ENCODE peak calls at places on chromosomes 6 and 20, in eight cellular contexts. U is neuronal stem cell, R is PC-9, D is mammary epithelial cell, E is right cardiac atrium, J is endodermal cell, S is hepatocyte, K is ascending aorta. Y is an unnamed sample. For H3K27me3 and H3K4me1, the result is how much of the 10 kb centered on the place peaks cover.

GRCh38 chr20:57426156-57426769 is 35.1 kb downstream of the RBM38 start:
- DNase-seq in E (peak), K (no peak), S (no peak), R (no peak), U (no peak), D (no peak), J (no peak), Y (no peak)

GRCh38 chr6:166924531-166924930 is 31.8 kb downstream of the RNASET2 start:
- DNase-seq in S (no peak), R (no peak), D (no peak), K (no peak), U (no peak), J (no peak), E (no peak), Y (no peak)

GRCh38 chr6:40348591-40348990 is 238.6 kb downstream of the LRFN2 start:
- DNase-seq in K (peak), J (no peak), U (no peak), D (no peak), R (no peak), S (no peak), E (no peak), Y (no peak)

GRCh38 chr20:49627329-49627761 is 59.4 kb upstream of the PTGIS start:
- DNase-seq in D (no peak), K (no peak), S (no peak), U (no peak), E (no peak), R (peak), J (peak), Y (no peak)

GRCh38 chr6:139370707-139371345 is 3.6 kb downstream of the CITED2 start:
- DNase-seq in K (no peak), D (no peak), J (no peak), S (no peak), E (no peak), U (no peak), R (no peak), Y (no peak)

GRCh38 chr6:154590770-154591169 is 80.3 kb upstream of the CNKSR3 start:
- DNase-seq in R (no peak), J (no peak), S (no peak), E (no peak), D (no peak), K (no peak), U (no peak), Y (peak)

GRCh38 chr6:158911746-158912158 is 88.2 kb downstream of the RSPH3 start:
- DNase-seq in E (no peak), D (peak), R (peak), J (no peak), K (no peak), U (no peak), S (no peak), Y (peak)

GRCh38 chr20:2418388-2418787 is 37.7 kb downstream of the TGM6 start:
- DNase-seq in J (no peak), K (no peak), E (no peak), R (no peak), D (no peak), S (no peak), U (no peak), Y (no peak)

GRCh38 chr6:157078326-157078725 is 245.0 kb downstream of the TMEM242 start:
- DNase-seq in R (no peak), E (no peak), K (no peak), S (no peak), J (no peak), D (no peak), U (no peak), Y (no peak)

GRCh38 chr20:40637176-40637575 is 51.9 kb downstream of the MAFB start:
- DNase-seq in S (no peak), E (no peak), J (no peak), D (no peak), U (no peak), K (no peak), R (no peak), Y (no peak)

GRCh38 chr20:5189917-5190316 is 63.1 kb downstream of the CDS2 start:
- DNase-seq in D (no peak), K (no peak), R (no peak), E (no peak), J (no peak), U (no peak), S (no peak), Y (no peak)

GRCh38 chr6:21856844-21857243 is 263.3 kb downstream of the SOX4 start:
- DNase-seq in E (no peak), S (no peak), D (peak), K (no peak), J (no peak), R (no peak), U (no peak), Y (peak)

GRCh38 chr6:89566930-89567634 is 71.5 kb downstream of the LYRM2 start:
- DNase-seq in J (no peak), D (no peak), K (no peak), S (no peak), R (no peak), U (peak), E (no peak), Y (no peak)

GRCh38 chr6:21597706-21598273 is 4.2 kb downstream of the SOX4 start:
- DNase-seq in R (no peak), D (peak), U (no peak), S (no peak), J (no peak), K (no peak), E (no peak), Y (peak)

GRCh38 chr6:152435816-152436215 is 201.3 kb downstream of the SYNE1 start:
- DNase-seq in K (no peak), J (no peak), U (no peak), E (no peak), D (no peak), S (no peak), R (no peak), Y (no peak)

GRCh38 chr6:6629416-6629815 is 40.9 kb downstream of the LY86 start:
- DNase-seq in U (no peak), D (no peak), S (no peak), R (no peak), K (no peak), J (peak), E (no peak), Y (peak)

GRCh38 chr6:21887301-21888185 is 294.0 kb downstream of the SOX4 start:
- DNase-seq in R (no peak), J (no peak), K (no peak), S (no peak), E (peak), U (no peak), D (no peak), Y (peak)

GRCh38 chr6:170296423-170296745 is 5.5 kb upstream of the DLL1 start:
- DNase-seq in S (no peak), E (no peak), R (no peak), D (no peak), K (peak), J (peak), U (no peak), Y (no peak)

GRCh38 chr6:21726676-21727075 is 133.1 kb downstream of the SOX4 start:
- DNase-seq in U (no peak), S (no peak), J (no peak), R (no peak), D (no peak), K (no peak), E (no peak), Y (peak)

GRCh38 chr20:52984451-52984810 is 12.3 kb downstream of the TSHZ2 start:
- DNase-seq in S (no peak), K (no peak), E (no peak), U (no peak), R (no peak), D (no peak), J (no peak), Y (no peak)

GRCh38 chr6:24935753-24936152 is at the start of gene RIPOR2:
- DNase-seq in K (no peak), R (no peak), S (no peak), E (peak), U (no peak), J (peak), D (no peak), Y (no peak)

DNA sequence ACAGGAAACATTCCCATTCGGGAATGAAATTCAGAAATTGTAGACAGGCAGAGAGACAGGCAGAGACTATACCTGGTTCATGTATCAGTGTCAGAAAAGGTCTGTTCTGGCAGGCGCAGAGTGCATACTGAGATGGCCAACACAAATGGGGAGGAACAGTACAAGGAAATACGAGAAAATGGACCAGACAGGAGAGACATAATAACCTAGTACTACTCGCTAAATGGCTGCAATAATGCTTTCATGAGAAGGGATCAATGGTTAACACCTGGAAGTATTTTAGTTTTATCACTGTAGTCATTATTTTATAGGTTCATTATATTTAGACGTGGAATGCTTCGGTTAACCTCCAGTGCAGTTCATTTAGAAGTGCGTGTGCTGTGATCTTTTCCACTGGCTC is 58.9 kb downstream of the CD83 start:
- DNase-seq in E (no peak), J (no peak), K (no peak), R (no peak), D (no peak), S (no peak), U (no peak), Y (no peak)
- H3K27me3 ChIP-seq in E (under half), J (under half), K (under half), R (under half), D (under half), S (under half), U (under half), Y (under half)

GRCh38 chr6:53898026-53898795 is 103.4 kb downstream of the LRRC1 start:
- DNase-seq in J (no peak), S (no peak), K (no peak), U (no peak), R (no peak), E (no peak), D (no peak), Y (no peak)
- H3K4me1 ChIP-seq in J (under half), S (under half), K (under half), U (under half), R (under half), E (under half), D (under half), Y (under half)

DNA sequence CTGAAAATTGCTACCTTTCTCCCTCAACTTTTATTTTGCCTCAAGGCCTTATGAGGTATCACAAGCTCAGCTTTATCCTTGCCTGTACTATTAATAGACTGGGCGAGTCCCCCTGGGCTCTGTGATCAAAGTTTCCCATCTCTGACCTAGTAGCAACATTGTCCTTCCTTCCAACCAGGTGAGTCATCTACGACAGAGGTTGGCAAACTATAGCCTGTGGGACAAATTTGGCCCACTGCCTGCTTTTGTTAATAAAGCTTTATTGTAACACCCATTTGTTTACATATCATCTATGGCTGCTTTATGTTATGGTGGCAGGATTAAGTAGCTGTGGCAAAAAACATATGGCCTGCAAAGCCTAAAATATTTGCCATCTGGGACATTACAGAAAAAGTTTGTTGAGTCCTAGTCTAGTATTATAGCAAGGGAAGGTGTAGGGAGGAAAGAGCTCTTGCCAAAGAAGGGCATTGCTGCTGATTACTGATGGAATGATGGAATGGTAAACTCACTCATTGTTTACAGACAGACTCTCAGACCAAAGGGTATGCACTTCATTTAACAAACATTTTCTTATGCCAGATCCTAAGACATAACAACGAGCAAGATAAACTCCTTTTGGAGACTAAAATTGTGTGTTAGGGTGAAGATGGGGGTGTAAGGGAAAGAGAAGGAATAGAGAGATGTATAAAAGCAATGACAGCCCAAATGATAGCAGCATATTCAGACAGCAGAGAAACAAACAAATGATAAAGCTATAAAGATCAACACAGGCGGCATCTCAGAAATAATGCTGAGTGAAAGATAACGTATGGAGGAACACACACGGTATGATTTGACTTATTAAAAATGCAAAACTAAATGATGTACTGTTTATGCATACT is 74.2 kb downstream of the SLC22A23 start:
- DNase-seq in K (no peak), S (peak), J (no peak), E (no peak), U (no peak), R (peak), D (peak), Y (peak)
- H3K27ac ChIP-seq in K (no peak), S (peak), J (no peak), E (no peak), U (no peak), R (peak), D (peak), Y (peak)

DNA sequence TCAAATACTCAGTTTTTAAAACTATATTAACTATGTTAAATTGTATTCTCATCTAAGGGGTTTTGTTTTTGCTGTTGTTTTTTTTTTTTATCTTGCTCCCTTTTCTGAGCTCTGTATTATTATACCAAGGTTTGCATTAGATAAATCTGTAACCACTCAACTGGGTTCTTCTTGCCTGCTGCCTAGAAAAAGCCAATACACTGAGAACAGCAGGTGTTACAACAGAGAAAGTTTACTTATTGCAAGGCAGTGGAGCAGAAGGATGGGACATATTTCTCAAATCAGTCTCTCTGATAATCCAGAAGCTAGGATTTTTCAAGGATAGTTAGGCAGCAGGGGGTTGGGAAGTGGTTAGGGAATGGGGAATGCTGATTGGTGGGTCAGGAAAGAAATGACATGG is 378.8 kb upstream of the PLCB4 start:
- DNase-seq in U (no peak), K (no peak), S (no peak), R (no peak), J (no peak), D (no peak), E (no peak), Y (no peak)
- H3K27me3 ChIP-seq in U (under half), K (under half), S (under half), R (under half), J (under half), D (under half), E (under half), Y (under half)

GRCh38 chr20:36932476-36933426 is 18.8 kb downstream of the SAMHD1 start:
- DNase-seq in S (no peak), U (no peak), J (no peak), R (peak), D (no peak), E (no peak), K (no peak), Y (no peak)

GRCh38 chr20:36941403-36941835 is 10.1 kb downstream of the SAMHD1 start:
- DNase-seq in S (no peak), E (no peak), J (no peak), U (no peak), R (peak), D (no peak), K (no peak), Y (peak)

GRCh38 chr20:36936341-36936740 is 15.2 kb downstream of the SAMHD1 start:
- DNase-seq in S (no peak), K (no peak), E (no peak), J (no peak), D (no peak), U (no peak), R (no peak), Y (no peak)
- H3K4me1 ChIP-seq in S (under half), K (under half), E (under half), J (under half), D (under half), U (under half), R (under half), Y (under half)